ENCODE peak calls at places on chromosomes 2 and 18, in four cellular contexts. One of them, this sample, is unnamed.

GRCh38 chr18:66764225-66764624 is 160.3 kb upstream of the CDH19 start:
- DNase-seq in ascending aorta: no peak
- DNase-seq in mammary epithelial cell: no peak
- DNase-seq in GM12878: no peak
- DNase-seq in this sample: no peak

GRCh38 chr2:168500516-168500915 is 44.4 kb downstream of the CERS6 start:
- DNase-seq in GM12878: no peak
- DNase-seq in mammary epithelial cell: no peak
- DNase-seq in ascending aorta: no peak
- DNase-seq in this sample: no peak

GRCh38 chr2:212037062-212037461 is 501.5 kb downstream of the ERBB4 start:
- DNase-seq in GM12878: no peak
- DNase-seq in mammary epithelial cell: no peak
- DNase-seq in ascending aorta: no peak
- DNase-seq in this sample: no peak

GRCh38 chr2:239830066-239830717 is 194.9 kb downstream of the NDUFA10 start:
- DNase-seq in ascending aorta: peak
- DNase-seq in mammary epithelial cell: no peak
- DNase-seq in GM12878: no peak
- DNase-seq in this sample: peak

GRCh38 chr2:88810017-88810416 is 118.5 kb downstream of the RPIA start:
- DNase-seq in mammary epithelial cell: no peak
- DNase-seq in GM12878: no peak
- DNase-seq in ascending aorta: no peak
- DNase-seq in this sample: no peak

GRCh38 chr2:106963156-106963555 is 77.2 kb upstream of the ST6GAL2 start:
- DNase-seq in ascending aorta: no peak
- DNase-seq in GM12878: no peak
- DNase-seq in mammary epithelial cell: no peak
- DNase-seq in this sample: no peak

GRCh38 chr2:21655136-21655535 is 531.4 kb downstream of the TDRD15 start:
- DNase-seq in ascending aorta: no peak
- DNase-seq in mammary epithelial cell: no peak
- DNase-seq in GM12878: no peak
- DNase-seq in this sample: no peak

GRCh38 chr2:160175169-160176130 is 24.6 kb downstream of the ITGB6 start:
- DNase-seq in ascending aorta: no peak
- DNase-seq in GM12878: no peak
- DNase-seq in mammary epithelial cell: peak
- DNase-seq in this sample: peak

GRCh38 chr2:47360937-47361336 is 42.0 kb upstream of the MSH2 start:
- DNase-seq in GM12878: no peak
- DNase-seq in ascending aorta: no peak
- DNase-seq in mammary epithelial cell: peak
- DNase-seq in this sample: peak

GRCh38 chr2:217335341-217335966 is 475.6 kb upstream of the TNP1 start:
- DNase-seq in GM12878: no peak
- DNase-seq in ascending aorta: no peak
- DNase-seq in mammary epithelial cell: peak
- DNase-seq in this sample: peak

GRCh38 chr2:71619230-71619741 is 165.9 kb downstream of the DYSF start:
- DNase-seq in GM12878: no peak
- DNase-seq in ascending aorta: no peak
- DNase-seq in mammary epithelial cell: no peak
- DNase-seq in this sample: no peak

GRCh38 chr2:37026050-37026449 is 58.1 kb downstream of the HEATR5B start:
- DNase-seq in mammary epithelial cell: no peak
- DNase-seq in ascending aorta: no peak
- DNase-seq in GM12878: no peak
- DNase-seq in this sample: no peak

GRCh38 chr2:21422050-21422449 is 298.3 kb downstream of the TDRD15 start:
- DNase-seq in ascending aorta: no peak
- DNase-seq in mammary epithelial cell: no peak
- DNase-seq in GM12878: no peak
- DNase-seq in this sample: no peak

GRCh38 chr18:12880532-12880892 is 3.5 kb downstream of the PTPN2 start:
- DNase-seq in GM12878: no peak
- DNase-seq in mammary epithelial cell: no peak
- DNase-seq in ascending aorta: no peak
- DNase-seq in this sample: no peak

GRCh38 chr18:75041586-75041985 is 167.4 kb downstream of the PTGR3 start:
- DNase-seq in mammary epithelial cell: peak
- DNase-seq in GM12878: no peak
- DNase-seq in ascending aorta: no peak
- DNase-seq in this sample: peak

GRCh38 chr2:147502895-147503294 is 341.9 kb upstream of the ACVR2A start:
- DNase-seq in ascending aorta: no peak
- DNase-seq in GM12878: no peak
- DNase-seq in mammary epithelial cell: no peak
- DNase-seq in this sample: no peak

GRCh38 chr2:77552956-77553355 is 30.8 kb upstream of the LRRTM4 start:
- DNase-seq in ascending aorta: no peak
- DNase-seq in GM12878: no peak
- DNase-seq in mammary epithelial cell: no peak
- DNase-seq in this sample: no peak

GRCh38 chr2:28071221-28071620 is 180.7 kb downstream of the BABAM2 start:
- DNase-seq in ascending aorta: no peak
- DNase-seq in mammary epithelial cell: no peak
- DNase-seq in GM12878: no peak
- DNase-seq in this sample: no peak

GRCh38 chr2:219864154-219864553 is 236.7 kb downstream of the SLC4A3 start:
- DNase-seq in ascending aorta: no peak
- DNase-seq in mammary epithelial cell: no peak
- DNase-seq in GM12878: no peak
- DNase-seq in this sample: no peak

GRCh38 chr18:21997207-21998143 is 171.9 kb upstream of the GATA6 start:
- DNase-seq in ascending aorta: no peak
- DNase-seq in GM12878: peak
- DNase-seq in mammary epithelial cell: peak
- DNase-seq in this sample: peak

GRCh38 chr2:239944706-239945551 is 80.2 kb downstream of the NDUFA10 start:
- DNase-seq in mammary epithelial cell: no peak
- DNase-seq in ascending aorta: no peak
- DNase-seq in GM12878: no peak
- DNase-seq in this sample: no peak

GRCh38 chr18:56515522-56515921 is 122.9 kb downstream of the TXNL1 start:
- DNase-seq in mammary epithelial cell: no peak
- DNase-seq in GM12878: no peak
- DNase-seq in ascending aorta: no peak
- DNase-seq in this sample: no peak

GRCh38 chr2:83742117-83742782 is 716.8 kb downstream of the SUCLG1 start:
- DNase-seq in mammary epithelial cell: peak
- DNase-seq in GM12878: no peak
- DNase-seq in ascending aorta: no peak
- DNase-seq in this sample: peak

GRCh38 chr2:232515599-232515998 is 4.6 kb upstream of the PRSS56 start:
- DNase-seq in mammary epithelial cell: no peak
- DNase-seq in GM12878: no peak
- DNase-seq in ascending aorta: no peak
- DNase-seq in this sample: no peak

GRCh38 chr18:31255953-31256352 is 62.0 kb upstream of the DSG1 start:
- DNase-seq in GM12878: no peak
- DNase-seq in ascending aorta: no peak
- DNase-seq in mammary epithelial cell: peak
- DNase-seq in this sample: peak

GRCh38 chr2:102753563-102754159 is 8.2 kb upstream of the TMEM182 start:
- DNase-seq in ascending aorta: no peak
- DNase-seq in GM12878: no peak
- DNase-seq in mammary epithelial cell: peak
- DNase-seq in this sample: peak

GRCh38 chr2:28428486-28428885 is 35.8 kb downstream of the FOSL2 start:
- DNase-seq in ascending aorta: no peak
- DNase-seq in GM12878: no peak
- DNase-seq in mammary epithelial cell: no peak
- DNase-seq in this sample: no peak

GRCh38 chr2:156321243-156321904 is 11.1 kb downstream of the NR4A2 start:
- DNase-seq in ascending aorta: no peak
- DNase-seq in GM12878: no peak
- DNase-seq in mammary epithelial cell: no peak
- DNase-seq in this sample: no peak

GRCh38 chr2:156322103-156322671 is 10.3 kb downstream of the NR4A2 start:
- DNase-seq in GM12878: no peak
- DNase-seq in ascending aorta: no peak
- DNase-seq in mammary epithelial cell: no peak
- DNase-seq in this sample: no peak

GRCh38 chr2:156319811-156320490 is 12.6 kb downstream of the NR4A2 start:
- DNase-seq in mammary epithelial cell: no peak
- DNase-seq in ascending aorta: no peak
- DNase-seq in GM12878: no peak
- DNase-seq in this sample: no peak

GRCh38 chr2:156322681-156323211 is 9.8 kb downstream of the NR4A2 start:
- DNase-seq in mammary epithelial cell: no peak
- DNase-seq in GM12878: no peak
- DNase-seq in ascending aorta: no peak
- DNase-seq in this sample: no peak

DNA sequence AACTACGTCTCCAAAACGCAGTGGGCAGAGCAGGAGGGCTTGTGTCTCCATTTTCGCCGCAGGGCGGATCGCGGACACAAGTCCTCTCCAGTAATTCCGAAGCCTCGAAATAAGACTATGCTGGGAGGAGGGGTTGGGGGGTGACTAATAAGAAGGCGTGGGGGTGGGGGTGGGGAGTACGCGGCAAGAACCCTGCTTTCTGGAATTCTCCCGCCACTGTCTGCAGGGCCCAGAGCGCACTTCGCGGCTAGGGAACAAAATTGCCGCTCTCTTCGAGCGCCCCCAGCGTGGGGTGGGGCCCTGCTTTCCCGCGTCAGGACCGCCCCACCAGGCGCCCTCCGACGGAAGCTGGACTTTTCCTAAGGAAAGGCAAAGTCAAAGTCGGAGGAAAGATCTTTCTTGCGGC is 12.0 kb downstream of the NR4A2 start:
- DNase-seq in mammary epithelial cell: no peak
- DNase-seq in ascending aorta: no peak
- DNase-seq in GM12878: no peak
- DNase-seq in this sample: peak
- TF ChIP-seq CTCF in mammary epithelial cell: no peak
- TF ChIP-seq CTCF in ascending aorta: no peak
- TF ChIP-seq CTCF in GM12878: no peak
- TF ChIP-seq CTCF in this sample: peak

GRCh38 chr2:33033524-33034150 is 86.9 kb downstream of the LTBP1 start:
- DNase-seq in mammary epithelial cell: peak
- DNase-seq in GM12878: no peak
- DNase-seq in ascending aorta: no peak
- DNase-seq in this sample: peak

GRCh38 chr2:33038230-33038629 is 91.5 kb downstream of the LTBP1 start:
- DNase-seq in ascending aorta: no peak
- DNase-seq in GM12878: no peak
- DNase-seq in mammary epithelial cell: peak
- DNase-seq in this sample: peak

GRCh38 chr2:33032245-33032644 is 85.5 kb downstream of the LTBP1 start:
- DNase-seq in ascending aorta: no peak
- DNase-seq in mammary epithelial cell: no peak
- DNase-seq in GM12878: no peak
- DNase-seq in this sample: no peak

GRCh38 chr2:33038799-33039198 is 92.0 kb downstream of the LTBP1 start:
- DNase-seq in ascending aorta: no peak
- DNase-seq in mammary epithelial cell: no peak
- DNase-seq in GM12878: no peak
- DNase-seq in this sample: no peak

GRCh38 chr2:33034784-33035183 is 88.0 kb downstream of the LTBP1 start:
- DNase-seq in mammary epithelial cell: peak
- DNase-seq in GM12878: no peak
- DNase-seq in ascending aorta: no peak
- DNase-seq in this sample: no peak
- TF ChIP-seq CTCF in mammary epithelial cell: peak
- TF ChIP-seq CTCF in GM12878: no peak
- TF ChIP-seq CTCF in ascending aorta: peak
- TF ChIP-seq CTCF in this sample: peak

GRCh38 chr2:43221660-43222471 is 4.5 kb downstream of the ZFP36L2 start:
- DNase-seq in ascending aorta: peak
- DNase-seq in mammary epithelial cell: peak
- DNase-seq in GM12878: no peak
- DNase-seq in this sample: peak
- TF ChIP-seq CTCF in ascending aorta: no peak
- TF ChIP-seq CTCF in mammary epithelial cell: no peak
- TF ChIP-seq CTCF in GM12878: no peak
- TF ChIP-seq CTCF in this sample: no peak

GRCh38 chr2:69954069-69954468 is 7.4 kb downstream of the ASPRV1 start:
- DNase-seq in GM12878: no peak
- DNase-seq in mammary epithelial cell: no peak
- DNase-seq in ascending aorta: no peak
- DNase-seq in this sample: no peak

GRCh38 chr2:69948963-69949645 is 12.3 kb downstream of the ASPRV1 start:
- DNase-seq in mammary epithelial cell: no peak
- DNase-seq in ascending aorta: no peak
- DNase-seq in GM12878: no peak
- DNase-seq in this sample: no peak

GRCh38 chr2:69950241-69950640 is 11.2 kb downstream of the ASPRV1 start:
- DNase-seq in ascending aorta: no peak
- DNase-seq in GM12878: no peak
- DNase-seq in mammary epithelial cell: no peak
- DNase-seq in this sample: no peak

GRCh38 chr2:69955029-69955428 is 6.4 kb downstream of the ASPRV1 start:
- DNase-seq in mammary epithelial cell: peak
- DNase-seq in GM12878: no peak
- DNase-seq in ascending aorta: no peak
- DNase-seq in this sample: peak

DNA sequence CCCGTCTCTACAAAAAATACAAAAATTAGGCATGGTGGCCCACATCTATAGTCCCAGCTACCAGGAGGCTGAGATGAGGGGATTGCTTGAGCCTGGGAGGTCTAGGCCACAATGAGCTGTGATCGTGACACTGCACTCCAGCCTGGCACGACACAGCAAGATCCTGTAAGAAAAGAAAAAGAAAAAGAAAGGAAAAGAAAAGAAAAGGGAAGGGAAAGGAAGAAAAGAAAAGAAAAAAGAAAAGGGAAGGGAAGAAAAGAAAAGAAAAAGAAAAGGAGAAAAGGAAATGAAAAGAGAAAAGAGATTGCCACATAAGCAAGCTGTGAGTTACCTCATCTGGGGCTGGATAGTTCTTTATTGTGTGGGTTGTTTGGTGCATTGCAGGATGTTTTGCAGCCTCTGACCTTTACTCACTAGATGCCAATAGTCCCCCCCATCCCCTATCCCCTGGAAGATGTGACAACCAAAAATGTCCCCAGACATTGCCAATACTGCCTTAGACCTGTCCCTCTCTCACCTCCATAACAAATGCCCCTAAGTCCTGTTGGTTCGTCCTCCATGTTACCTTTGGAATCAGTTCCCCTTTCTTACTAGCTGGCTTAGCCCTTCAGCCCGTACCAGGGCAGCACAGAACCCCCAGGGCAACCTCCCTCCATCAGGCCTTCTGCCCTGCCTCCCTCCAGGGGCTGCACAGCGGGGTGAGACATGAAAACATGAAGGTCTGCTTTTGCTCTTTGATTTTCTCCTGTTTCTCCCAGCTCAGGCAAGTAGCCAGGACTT is 8.9 kb downstream of the ASPRV1 start:
- DNase-seq in mammary epithelial cell: no peak
- DNase-seq in GM12878: no peak
- DNase-seq in ascending aorta: no peak
- DNase-seq in this sample: no peak
- TF ChIP-seq CTCF in mammary epithelial cell: no peak
- TF ChIP-seq CTCF in GM12878: no peak
- TF ChIP-seq CTCF in ascending aorta: no peak
- TF ChIP-seq CTCF in this sample: no peak

GRCh38 chr2:201074996-201075395 is 3.2 kb downstream of the NDUFB3 start:
- DNase-seq in GM12878: no peak
- DNase-seq in ascending aorta: no peak
- DNase-seq in mammary epithelial cell: no peak
- DNase-seq in this sample: no peak
- TF ChIP-seq CTCF in GM12878: no peak
- TF ChIP-seq CTCF in ascending aorta: no peak
- TF ChIP-seq CTCF in mammary epithelial cell: no peak
- TF ChIP-seq CTCF in this sample: no peak

This sample was measured in bronchial epithelial cell.